ENCODE peak calls at places on chromosomes 4 and X, in six cellular contexts. K is MM.1S, D is left lung, Q is epithelial cell of proximal tubule, H is pancreas, C is lung. G is an unnamed sample.

GRCh38 chr4:1019726-1020470 is 8.5 kb downstream of the FGFRL1 start:
- DNase-seq in K (no peak), D (no peak), Q (no peak), H (no peak), C (no peak), G (no peak)

GRCh38 chr4:101141230-101141629 is 206.1 kb downstream of the PPP3CA start:
- DNase-seq in K (no peak), D (no peak), Q (no peak), H (no peak), C (no peak), G (peak)

GRCh38 chr4:138761638-138762205 is 253.9 kb upstream of the NOCT start:
- DNase-seq in K (no peak), D (no peak), Q (no peak), H (no peak), C (no peak), G (no peak)

GRCh38 chr4:8540586-8540985 is 39.6 kb upstream of the GPR78 start:
- DNase-seq in K (no peak), D (peak), Q (no peak), H (no peak), C (no peak), G (no peak)

GRCh38 chr4:144650311-144650820 is 4.4 kb downstream of the HHIP start:
- DNase-seq in K (no peak), D (no peak), Q (no peak), H (no peak), C (no peak), G (no peak)

GRCh38 chr4:143728171-143728570 is 27.7 kb upstream of the FREM3 start:
- DNase-seq in K (no peak), D (no peak), Q (no peak), H (no peak), C (no peak), G (no peak)

GRCh38 chr4:53586121-53586816 is 5.0 kb downstream of the LNX1 start:
- DNase-seq in K (no peak), D (no peak), Q (no peak), H (no peak), C (no peak), G (no peak)

GRCh38 chrX:64198046-64198445 is 7.5 kb downstream of the AMER1 start:
- DNase-seq in K (peak), D (no peak), Q (no peak), H (no peak), C (no peak), G (peak)

GRCh38 chr4:173489514-173489913 is 40.5 kb downstream of the HAND2 start:
- DNase-seq in K (no peak), D (no peak), Q (no peak), H (no peak), C (no peak), G (no peak)

GRCh38 chr4:53714377-53715140 is 123.3 kb upstream of the LNX1 start:
- DNase-seq in K (no peak), D (no peak), Q (no peak), H (no peak), C (no peak), G (no peak)

GRCh38 chrX:80173261-80173660 is 158.7 kb downstream of the TBX22 start:
- DNase-seq in K (no peak), D (no peak), Q (no peak), H (no peak), C (no peak), G (no peak)

GRCh38 chr4:13267091-13267490 is 217.0 kb downstream of the RAB28 start:
- DNase-seq in K (no peak), D (no peak), Q (no peak), H (no peak), C (no peak), G (no peak)
- H3K4me3 ChIP-seq in K (no peak), D (no peak), Q (no peak), H (no peak), C (no peak), G (no peak)

DNA sequence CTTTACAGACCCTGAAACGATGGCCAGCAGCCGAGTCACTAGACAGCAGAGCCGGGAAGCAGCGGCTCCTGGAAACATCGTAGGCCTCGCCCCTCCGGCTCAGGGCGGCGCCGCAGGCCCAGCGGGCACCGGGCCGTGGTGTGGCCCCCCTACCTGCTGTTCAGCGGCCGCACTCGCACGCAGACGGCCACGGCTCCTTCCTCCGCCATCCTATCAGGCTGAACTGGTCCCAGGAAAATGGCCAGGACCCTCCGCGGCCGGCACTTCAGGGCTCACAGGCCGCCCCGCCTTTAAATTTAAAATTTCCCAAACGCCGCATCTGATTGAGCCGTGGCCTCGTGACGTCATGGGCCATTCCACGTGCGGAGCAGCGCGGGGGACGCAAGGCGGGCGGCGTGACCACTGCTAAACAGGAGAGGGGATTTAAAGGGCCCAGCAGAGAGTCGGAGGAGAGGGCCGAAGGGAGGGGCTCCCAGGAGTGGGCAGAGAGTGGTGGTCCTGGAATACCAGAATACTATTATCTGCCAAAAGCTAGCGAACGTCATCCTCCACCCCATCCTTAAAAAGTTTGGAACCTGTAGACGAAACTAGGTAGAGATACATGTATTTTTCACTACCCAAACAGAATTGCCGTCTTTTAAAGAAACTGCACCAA is at the start of gene CENPE:
- DNase-seq in K (peak), D (peak), Q (peak), H (peak), C (peak), G (peak)
- TF ChIP-seq CTCF in K (no peak), D (no peak), Q (no peak), H (no peak), C (no peak), G (no peak)

GRCh38 chr4:148522995-148523394 is 80.8 kb upstream of the NR3C2 start:
- DNase-seq in K (no peak), D (no peak), Q (no peak), H (no peak), C (no peak), G (no peak)
- H3K4me3 ChIP-seq in K (no peak), D (no peak), Q (no peak), H (no peak), C (no peak), G (no peak)

DNA sequence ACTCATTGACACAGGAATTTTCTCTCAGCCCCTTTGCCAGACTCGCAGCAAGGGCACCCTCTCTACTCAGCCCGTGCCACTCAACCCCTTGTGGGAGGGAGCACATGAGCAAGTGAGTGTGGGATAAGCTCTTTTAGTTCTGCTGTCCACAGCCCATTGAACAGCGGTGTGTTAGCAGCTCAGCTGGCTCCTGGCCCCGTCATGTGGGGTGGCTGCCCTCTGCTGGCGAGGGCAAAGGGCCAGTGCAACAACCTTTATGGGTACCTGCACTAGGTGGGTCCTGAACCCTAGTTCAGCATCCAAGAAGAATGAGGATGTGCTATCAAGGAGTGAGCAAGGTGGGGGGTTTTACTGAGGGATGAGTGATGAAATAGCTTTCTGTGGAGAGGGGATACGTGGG is 85.0 kb upstream of the ZNF81 start:
- DNase-seq in K (peak), D (peak), Q (no peak), H (peak), C (no peak), G (peak)
- TF ChIP-seq CTCF in K (peak), D (no peak), Q (peak), H (no peak), C (no peak), G (peak)

GRCh38 chr4:105471566-105472176 is 2.2 kb downstream of the PPA2 start:
- DNase-seq in K (peak), D (peak), Q (no peak), H (peak), C (peak), G (peak)
- H3K4me3 ChIP-seq in K (peak), D (peak), Q (peak), H (peak), C (no peak), G (peak)

DNA sequence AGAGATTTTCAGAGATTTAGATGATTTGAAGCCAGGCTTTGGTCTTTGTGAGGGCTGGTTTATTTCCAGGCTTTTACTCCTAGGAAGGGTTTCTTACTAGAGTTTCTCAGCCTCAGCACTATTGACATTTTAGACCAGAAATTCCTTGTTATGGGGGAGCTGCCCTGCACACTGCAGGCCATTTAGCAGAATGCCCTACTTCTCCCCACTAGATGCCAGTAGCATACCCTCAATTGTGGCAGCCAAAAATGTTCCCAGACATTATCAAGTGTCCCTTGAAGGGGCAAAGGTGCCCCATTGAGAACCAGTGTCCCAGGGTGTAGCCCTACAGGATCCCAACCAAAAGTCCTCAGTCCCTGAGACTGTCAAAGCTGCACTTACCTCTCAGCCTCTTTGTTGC is 231.6 kb downstream of the QDPR start:
- DNase-seq in K (no peak), D (no peak), Q (no peak), H (no peak), C (no peak), G (no peak)
- TF ChIP-seq CTCF in K (no peak), D (no peak), Q (no peak), H (no peak), C (no peak), G (no peak)

GRCh38 chr4:183733181-183733580 is 74.1 kb downstream of the TRAPPC11 start:
- DNase-seq in K (no peak), D (no peak), Q (no peak), H (no peak), C (no peak), G (no peak)

GRCh38 chr4:183738961-183739360 is 79.9 kb downstream of the TRAPPC11 start:
- DNase-seq in K (no peak), D (no peak), Q (no peak), H (no peak), C (no peak), G (no peak)

DNA sequence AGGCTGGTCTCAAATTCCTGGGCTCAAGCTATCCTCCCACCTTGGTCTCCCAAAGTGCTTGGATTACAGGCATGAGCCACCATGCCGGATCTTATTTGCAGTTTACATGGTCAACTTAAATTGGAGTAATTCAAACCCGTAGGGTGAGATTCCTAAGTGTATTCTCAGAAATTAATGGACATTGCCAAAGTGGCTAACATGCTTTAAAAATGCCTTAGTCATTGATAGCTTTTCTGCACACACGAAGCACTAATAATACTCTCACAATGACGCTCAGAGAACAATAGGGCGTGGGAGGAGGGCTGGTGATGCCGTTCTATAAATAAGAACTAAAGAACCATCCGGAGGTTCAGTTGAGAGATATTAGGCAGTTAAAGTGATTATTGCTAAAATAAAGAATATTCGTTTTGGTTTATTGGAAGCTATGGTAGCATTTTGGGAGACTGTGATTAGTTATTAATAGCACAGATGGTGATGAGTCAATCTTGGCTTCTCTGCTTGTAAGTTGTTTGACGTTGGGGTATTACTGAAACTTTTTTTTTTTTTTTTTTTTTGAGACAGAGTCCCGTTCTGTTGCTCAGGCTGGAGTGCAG is 79.1 kb downstream of the TRAPPC11 start:
- DNase-seq in K (no peak), D (no peak), Q (no peak), H (no peak), C (no peak), G (peak)
- H3K4me3 ChIP-seq in K (no peak), D (no peak), Q (no peak), H (no peak), C (no peak), G (no peak)

GRCh38 chr4:127000090-127000489 is 632.7 kb upstream of the INTU start:
- DNase-seq in K (no peak), D (no peak), Q (no peak), H (no peak), C (no peak), G (no peak)
- TF ChIP-seq CTCF in K (no peak), D (no peak), Q (no peak), H (no peak), C (no peak), G (no peak)